ENCODE peak calls at places on chromosome 18, in ten cellular contexts. One of them, this sample, is unnamed. For H3K27me3, the result is how much of the 10 kb centered on the place peaks cover.

GRCh38 chr18:58867281-58867961 is 2.7 kb downstream of the ZNF532 start:
- DNase-seq in upper lobe of left lung: no peak
- DNase-seq in endothelial cell of umbilical vein: no peak
- DNase-seq in Peyer's patch: no peak
- DNase-seq in heart left ventricle: no peak
- DNase-seq in BJ: no peak
- DNase-seq in left lung: peak
- DNase-seq in CD4-positive, alpha-beta T cell: no peak
- DNase-seq in gastrocnemius medialis: no peak
- DNase-seq in left ventricle myocardium inferior: no peak
- DNase-seq in this sample: no peak

GRCh38 chr18:36352384-36352783 is 54.9 kb downstream of the FHOD3 start:
- DNase-seq in left ventricle myocardium inferior: no peak
- DNase-seq in endothelial cell of umbilical vein: no peak
- DNase-seq in CD4-positive, alpha-beta T cell: no peak
- DNase-seq in heart left ventricle: no peak
- DNase-seq in Peyer's patch: no peak
- DNase-seq in BJ: peak
- DNase-seq in left lung: no peak
- DNase-seq in upper lobe of left lung: no peak
- DNase-seq in gastrocnemius medialis: no peak
- DNase-seq in this sample: peak

GRCh38 chr18:58728719-58729118 is 57.5 kb downstream of the MALT1 start:
- DNase-seq in left lung: no peak
- DNase-seq in heart left ventricle: no peak
- DNase-seq in BJ: no peak
- DNase-seq in upper lobe of left lung: no peak
- DNase-seq in gastrocnemius medialis: no peak
- DNase-seq in Peyer's patch: no peak
- DNase-seq in endothelial cell of umbilical vein: no peak
- DNase-seq in CD4-positive, alpha-beta T cell: no peak
- DNase-seq in left ventricle myocardium inferior: no peak
- DNase-seq in this sample: no peak

GRCh38 chr18:59748628-59749360 is 51.6 kb upstream of the CCBE1 start:
- DNase-seq in left lung: no peak
- DNase-seq in CD4-positive, alpha-beta T cell: no peak
- DNase-seq in endothelial cell of umbilical vein: no peak
- DNase-seq in gastrocnemius medialis: no peak
- DNase-seq in BJ: peak
- DNase-seq in Peyer's patch: no peak
- DNase-seq in heart left ventricle: no peak
- DNase-seq in upper lobe of left lung: no peak
- DNase-seq in left ventricle myocardium inferior: no peak
- DNase-seq in this sample: no peak

GRCh38 chr18:54590945-54591344 is at the start of gene DYNAP:
- DNase-seq in upper lobe of left lung: no peak
- DNase-seq in BJ: no peak
- DNase-seq in heart left ventricle: no peak
- DNase-seq in CD4-positive, alpha-beta T cell: no peak
- DNase-seq in left ventricle myocardium inferior: no peak
- DNase-seq in gastrocnemius medialis: no peak
- DNase-seq in Peyer's patch: no peak
- DNase-seq in endothelial cell of umbilical vein: no peak
- DNase-seq in left lung: no peak
- DNase-seq in this sample: no peak

GRCh38 chr18:68969027-68969426 is 171.1 kb downstream of the CCDC102B start:
- DNase-seq in upper lobe of left lung: peak
- DNase-seq in BJ: no peak
- DNase-seq in left ventricle myocardium inferior: no peak
- DNase-seq in left lung: peak
- DNase-seq in gastrocnemius medialis: no peak
- DNase-seq in endothelial cell of umbilical vein: no peak
- DNase-seq in CD4-positive, alpha-beta T cell: no peak
- DNase-seq in heart left ventricle: no peak
- DNase-seq in Peyer's patch: no peak
- DNase-seq in this sample: no peak

GRCh38 chr18:23356915-23357421 is 96.1 kb upstream of the RIOK3 start:
- DNase-seq in CD4-positive, alpha-beta T cell: no peak
- DNase-seq in heart left ventricle: no peak
- DNase-seq in left ventricle myocardium inferior: no peak
- DNase-seq in BJ: peak
- DNase-seq in gastrocnemius medialis: no peak
- DNase-seq in left lung: no peak
- DNase-seq in upper lobe of left lung: no peak
- DNase-seq in Peyer's patch: no peak
- DNase-seq in endothelial cell of umbilical vein: peak
- DNase-seq in this sample: no peak

GRCh38 chr18:39421319-39421718 is 1855.7 kb upstream of the CELF4 start:
- DNase-seq in left lung: no peak
- DNase-seq in heart left ventricle: no peak
- DNase-seq in gastrocnemius medialis: no peak
- DNase-seq in left ventricle myocardium inferior: peak
- DNase-seq in CD4-positive, alpha-beta T cell: no peak
- DNase-seq in BJ: no peak
- DNase-seq in upper lobe of left lung: no peak
- DNase-seq in Peyer's patch: no peak
- DNase-seq in endothelial cell of umbilical vein: no peak
- DNase-seq in this sample: no peak

GRCh38 chr18:61635901-61636528 is 256.8 kb downstream of the RNF152 start:
- DNase-seq in gastrocnemius medialis: no peak
- DNase-seq in heart left ventricle: peak
- DNase-seq in Peyer's patch: peak
- DNase-seq in upper lobe of left lung: no peak
- DNase-seq in BJ: peak
- DNase-seq in CD4-positive, alpha-beta T cell: peak
- DNase-seq in left lung: peak
- DNase-seq in endothelial cell of umbilical vein: peak
- DNase-seq in left ventricle myocardium inferior: peak
- DNase-seq in this sample: peak

GRCh38 chr18:9719421-9719981 is 11.4 kb downstream of the RAB31 start:
- DNase-seq in heart left ventricle: no peak
- DNase-seq in left lung: peak
- DNase-seq in BJ: peak
- DNase-seq in CD4-positive, alpha-beta T cell: no peak
- DNase-seq in upper lobe of left lung: peak
- DNase-seq in gastrocnemius medialis: no peak
- DNase-seq in left ventricle myocardium inferior: no peak
- DNase-seq in endothelial cell of umbilical vein: peak
- DNase-seq in Peyer's patch: no peak
- DNase-seq in this sample: no peak

GRCh38 chr18:58175122-58175687 is 131.2 kb downstream of the NEDD4L start:
- DNase-seq in heart left ventricle: no peak
- DNase-seq in Peyer's patch: no peak
- DNase-seq in BJ: no peak
- DNase-seq in left lung: no peak
- DNase-seq in upper lobe of left lung: no peak
- DNase-seq in CD4-positive, alpha-beta T cell: no peak
- DNase-seq in gastrocnemius medialis: no peak
- DNase-seq in left ventricle myocardium inferior: no peak
- DNase-seq in endothelial cell of umbilical vein: no peak
- DNase-seq in this sample: no peak

GRCh38 chr18:39434223-39434622 is 1868.6 kb upstream of the CELF4 start:
- DNase-seq in Peyer's patch: no peak
- DNase-seq in BJ: no peak
- DNase-seq in gastrocnemius medialis: no peak
- DNase-seq in left lung: no peak
- DNase-seq in heart left ventricle: no peak
- DNase-seq in left ventricle myocardium inferior: no peak
- DNase-seq in endothelial cell of umbilical vein: no peak
- DNase-seq in CD4-positive, alpha-beta T cell: no peak
- DNase-seq in upper lobe of left lung: no peak
- DNase-seq in this sample: no peak

GRCh38 chr18:3584897-3585460 is 135.0 kb downstream of the TGIF1 start:
- DNase-seq in endothelial cell of umbilical vein: peak
- DNase-seq in left lung: no peak
- DNase-seq in heart left ventricle: no peak
- DNase-seq in upper lobe of left lung: no peak
- DNase-seq in BJ: no peak
- DNase-seq in CD4-positive, alpha-beta T cell: no peak
- DNase-seq in left ventricle myocardium inferior: no peak
- DNase-seq in gastrocnemius medialis: no peak
- DNase-seq in Peyer's patch: no peak
- DNase-seq in this sample: no peak

GRCh38 chr18:47254341-47254939 is 3.0 kb upstream of the SKOR2 start:
- DNase-seq in gastrocnemius medialis: no peak
- DNase-seq in heart left ventricle: peak
- DNase-seq in upper lobe of left lung: peak
- DNase-seq in BJ: no peak
- DNase-seq in Peyer's patch: no peak
- DNase-seq in CD4-positive, alpha-beta T cell: no peak
- DNase-seq in left ventricle myocardium inferior: peak
- DNase-seq in endothelial cell of umbilical vein: peak
- DNase-seq in left lung: peak
- DNase-seq in this sample: no peak

GRCh38 chr18:47249602-47250001 is 1.9 kb downstream of the SKOR2 start:
- DNase-seq in gastrocnemius medialis: no peak
- DNase-seq in BJ: no peak
- DNase-seq in left lung: no peak
- DNase-seq in upper lobe of left lung: no peak
- DNase-seq in CD4-positive, alpha-beta T cell: no peak
- DNase-seq in endothelial cell of umbilical vein: no peak
- DNase-seq in Peyer's patch: no peak
- DNase-seq in heart left ventricle: no peak
- DNase-seq in left ventricle myocardium inferior: no peak
- DNase-seq in this sample: no peak

GRCh38 chr18:47251289-47252120 is at the start of gene SKOR2:
- DNase-seq in left lung: no peak
- DNase-seq in Peyer's patch: no peak
- DNase-seq in BJ: no peak
- DNase-seq in endothelial cell of umbilical vein: no peak
- DNase-seq in heart left ventricle: no peak
- DNase-seq in left ventricle myocardium inferior: no peak
- DNase-seq in gastrocnemius medialis: no peak
- DNase-seq in upper lobe of left lung: peak
- DNase-seq in CD4-positive, alpha-beta T cell: no peak
- DNase-seq in this sample: no peak

GRCh38 chr18:47250415-47251046 is 929 bp downstream of the SKOR2 start:
- DNase-seq in left lung: no peak
- DNase-seq in BJ: no peak
- DNase-seq in CD4-positive, alpha-beta T cell: no peak
- DNase-seq in gastrocnemius medialis: no peak
- DNase-seq in endothelial cell of umbilical vein: no peak
- DNase-seq in left ventricle myocardium inferior: no peak
- DNase-seq in heart left ventricle: no peak
- DNase-seq in Peyer's patch: no peak
- DNase-seq in upper lobe of left lung: peak
- DNase-seq in this sample: no peak

GRCh38 chr18:47253101-47253654 is 1.7 kb upstream of the SKOR2 start:
- DNase-seq in endothelial cell of umbilical vein: no peak
- DNase-seq in heart left ventricle: no peak
- DNase-seq in left lung: no peak
- DNase-seq in BJ: no peak
- DNase-seq in left ventricle myocardium inferior: no peak
- DNase-seq in Peyer's patch: no peak
- DNase-seq in upper lobe of left lung: no peak
- DNase-seq in gastrocnemius medialis: no peak
- DNase-seq in CD4-positive, alpha-beta T cell: no peak
- DNase-seq in this sample: no peak
- H3K27me3 ChIP-seq in endothelial cell of umbilical vein: half or more
- H3K27me3 ChIP-seq in heart left ventricle: half or more
- H3K27me3 ChIP-seq in left lung: half or more
- H3K27me3 ChIP-seq in BJ: under half
- H3K27me3 ChIP-seq in left ventricle myocardium inferior: half or more
- H3K27me3 ChIP-seq in Peyer's patch: under half
- H3K27me3 ChIP-seq in upper lobe of left lung: half or more
- H3K27me3 ChIP-seq in gastrocnemius medialis: half or more
- H3K27me3 ChIP-seq in CD4-positive, alpha-beta T cell: half or more
- H3K27me3 ChIP-seq in this sample: half or more

DNA sequence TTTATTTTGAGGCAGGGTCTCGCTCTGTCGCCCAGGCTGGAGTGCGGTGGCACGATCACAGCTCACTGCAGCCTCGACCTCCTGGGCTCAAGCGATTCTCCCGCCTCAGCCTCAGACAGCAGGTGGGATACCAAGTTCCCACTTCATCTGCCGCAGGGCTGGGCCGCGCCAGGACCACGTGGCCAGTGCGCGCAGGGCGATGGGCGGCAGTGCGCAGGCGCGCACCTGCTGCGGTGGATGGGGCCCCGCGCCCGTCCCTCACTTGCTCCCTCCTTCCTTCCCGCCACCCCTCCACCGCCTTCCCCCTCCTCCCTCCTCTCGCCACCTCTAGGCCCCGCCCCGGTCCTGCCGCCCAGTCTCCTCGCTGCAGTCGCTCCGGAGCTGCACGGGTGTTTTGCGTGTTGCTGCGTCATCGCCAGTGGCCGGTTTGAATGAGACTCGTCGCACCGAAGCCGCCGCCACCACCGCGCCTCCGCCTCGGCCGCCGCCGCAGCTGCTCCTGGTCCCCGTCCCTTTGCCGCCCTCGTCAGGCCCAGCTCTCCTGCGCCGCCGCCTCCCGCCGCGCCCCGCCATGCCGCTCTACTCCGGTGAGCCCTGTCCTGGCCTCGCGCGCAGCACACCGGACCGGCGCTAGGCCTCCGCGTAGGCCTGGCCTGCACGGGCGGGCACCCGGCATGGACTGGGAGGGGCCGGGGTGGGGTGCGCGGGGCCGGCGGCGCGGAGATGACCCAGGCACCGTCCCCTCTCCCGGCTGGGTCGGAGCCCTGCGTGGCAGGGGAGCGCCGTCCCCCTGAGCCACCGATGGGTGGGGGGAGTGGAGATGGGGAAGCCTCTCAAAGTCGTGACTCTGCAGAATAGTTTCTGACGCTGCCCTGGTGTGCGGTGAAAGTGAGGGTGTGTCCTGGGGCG is at the start of gene USP14:
- DNase-seq in heart left ventricle: peak
- DNase-seq in Peyer's patch: peak
- DNase-seq in gastrocnemius medialis: peak
- DNase-seq in left ventricle myocardium inferior: peak
- DNase-seq in endothelial cell of umbilical vein: peak
- DNase-seq in upper lobe of left lung: peak
- DNase-seq in CD4-positive, alpha-beta T cell: peak
- DNase-seq in BJ: peak
- DNase-seq in left lung: peak
- DNase-seq in this sample: peak
- TF ChIP-seq CTCF in heart left ventricle: no peak
- TF ChIP-seq CTCF in Peyer's patch: peak
- TF ChIP-seq CTCF in gastrocnemius medialis: no peak
- TF ChIP-seq CTCF in left ventricle myocardium inferior: no peak
- TF ChIP-seq CTCF in endothelial cell of umbilical vein: no peak
- TF ChIP-seq CTCF in upper lobe of left lung: peak
- TF ChIP-seq CTCF in CD4-positive, alpha-beta T cell: no peak
- TF ChIP-seq CTCF in BJ: no peak
- TF ChIP-seq CTCF in left lung: no peak
- TF ChIP-seq CTCF in this sample: no peak

GRCh38 chr18:5894613-5895299 is 566 bp downstream of the TMEM200C start:
- DNase-seq in left ventricle myocardium inferior: peak
- DNase-seq in heart left ventricle: no peak
- DNase-seq in left lung: peak
- DNase-seq in Peyer's patch: peak
- DNase-seq in gastrocnemius medialis: no peak
- DNase-seq in BJ: no peak
- DNase-seq in CD4-positive, alpha-beta T cell: no peak
- DNase-seq in endothelial cell of umbilical vein: no peak
- DNase-seq in upper lobe of left lung: peak
- DNase-seq in this sample: no peak
- H3K27me3 ChIP-seq in left ventricle myocardium inferior: half or more
- H3K27me3 ChIP-seq in heart left ventricle: under half
- H3K27me3 ChIP-seq in left lung: half or more
- H3K27me3 ChIP-seq in Peyer's patch: under half
- H3K27me3 ChIP-seq in gastrocnemius medialis: half or more
- H3K27me3 ChIP-seq in BJ: under half
- H3K27me3 ChIP-seq in CD4-positive, alpha-beta T cell: half or more
- H3K27me3 ChIP-seq in endothelial cell of umbilical vein: half or more
- H3K27me3 ChIP-seq in upper lobe of left lung: under half
- H3K27me3 ChIP-seq in this sample: half or more

GRCh38 chr18:30211112-30211511 is 831.4 kb downstream of the DSC3 start:
- DNase-seq in endothelial cell of umbilical vein: no peak
- DNase-seq in Peyer's patch: no peak
- DNase-seq in CD4-positive, alpha-beta T cell: no peak
- DNase-seq in left lung: no peak
- DNase-seq in upper lobe of left lung: no peak
- DNase-seq in heart left ventricle: no peak
- DNase-seq in left ventricle myocardium inferior: no peak
- DNase-seq in BJ: no peak
- DNase-seq in gastrocnemius medialis: no peak
- DNase-seq in this sample: no peak
- TF ChIP-seq CTCF in endothelial cell of umbilical vein: no peak
- TF ChIP-seq CTCF in Peyer's patch: no peak
- TF ChIP-seq CTCF in CD4-positive, alpha-beta T cell: no peak
- TF ChIP-seq CTCF in left lung: no peak
- TF ChIP-seq CTCF in upper lobe of left lung: no peak
- TF ChIP-seq CTCF in heart left ventricle: no peak
- TF ChIP-seq CTCF in left ventricle myocardium inferior: no peak
- TF ChIP-seq CTCF in BJ: no peak
- TF ChIP-seq CTCF in gastrocnemius medialis: no peak
- TF ChIP-seq CTCF in this sample: no peak